ENCODE peak calls at places on chromosomes 12 and 14, in four cellular contexts. I is aorta; P is naive thymus-derived CD4-positive, alpha-beta T cell; Q is heart left ventricle. A is an unnamed sample. For H3K4me1, the result is how much of the 10 kb centered on the place peaks cover.

GRCh38 chr14:77641534-77642341 is 25.3 kb upstream of the SPTLC2 start:
- DNase-seq in I (peak), P (peak), Q (peak), A (no peak)

GRCh38 chr14:94367896-94368590 is 20.4 kb downstream of the SERPINA1 start:
- DNase-seq in I (no peak), P (no peak), Q (no peak), A (no peak)

GRCh38 chr12:462936-463705 is 3.4 kb downstream of the B4GALNT3 start:
- DNase-seq in I (no peak), P (no peak), Q (no peak), A (no peak)

GRCh38 chr14:92546347-92547053 is 32.9 kb downstream of the RIN3 start:
- DNase-seq in I (peak), P (no peak), Q (no peak), A (no peak)

GRCh38 chr12:79673334-79673733 is 17.4 kb downstream of the PAWR start:
- DNase-seq in I (no peak), P (no peak), Q (no peak), A (no peak)

GRCh38 chr12:122062832-122063690 is 15.5 kb upstream of the MLXIP start:
- DNase-seq in I (no peak), P (no peak), Q (no peak), A (no peak)

GRCh38 chr12:11658796-11659195 is 9.3 kb downstream of the ETV6 start:
- DNase-seq in I (no peak), P (no peak), Q (no peak), A (no peak)

GRCh38 chr14:43285575-43285974 is 1221.5 kb downstream of the FSCB start:
- DNase-seq in I (no peak), P (no peak), Q (no peak), A (no peak)

GRCh38 chr12:11621797-11622423 is 27.6 kb upstream of the ETV6 start:
- DNase-seq in I (no peak), P (peak), Q (no peak), A (no peak)

GRCh38 chr12:121214855-121215745 is 5.2 kb downstream of the P2RX4 start:
- DNase-seq in I (no peak), P (no peak), Q (no peak), A (no peak)

GRCh38 chr12:1117970-1118563 is 127.0 kb downstream of the ERC1 start:
- DNase-seq in I (peak), P (peak), Q (peak), A (peak)

GRCh38 chr12:75446857-75447256 is 33.7 kb upstream of the GLIPR1 start:
- DNase-seq in I (no peak), P (no peak), Q (no peak), A (no peak)

GRCh38 chr14:95442633-95443021 is 73.8 kb downstream of the SYNE3 start:
- DNase-seq in I (peak), P (peak), Q (peak), A (peak)

DNA sequence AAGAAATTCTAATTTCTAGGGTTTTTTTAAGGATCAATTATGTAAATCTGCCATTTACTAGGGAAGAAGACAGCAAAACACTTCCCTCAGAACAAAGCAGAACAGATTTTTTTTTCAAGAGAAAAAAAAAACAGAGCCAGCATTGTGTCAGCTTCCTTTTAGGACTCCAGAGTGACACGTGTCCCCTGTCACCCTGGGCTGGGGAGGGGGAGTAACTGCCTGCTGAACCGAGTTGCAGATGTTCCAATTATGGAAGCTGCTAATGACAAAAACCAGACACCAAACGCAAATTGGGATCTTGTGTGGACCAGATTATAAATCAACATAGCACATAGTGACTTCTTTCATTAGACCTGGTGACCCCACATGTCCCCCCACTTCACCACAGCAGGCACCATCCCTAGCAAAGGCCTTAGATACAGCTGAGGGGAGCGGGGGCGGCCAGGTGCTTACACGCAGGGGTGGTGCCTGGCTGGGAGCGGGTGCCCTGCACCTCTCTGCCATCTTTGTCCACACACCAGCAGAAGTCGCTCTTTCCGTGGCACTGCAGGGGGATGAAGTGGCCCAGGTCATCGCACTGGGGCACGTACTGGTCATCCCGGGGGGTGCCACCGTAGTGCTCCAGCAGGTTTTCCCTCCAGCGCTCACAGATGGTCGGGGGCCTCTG is 25.4 kb downstream of the RTRAF start:
- DNase-seq in I (no peak), P (no peak), Q (peak), A (peak)
- H3K4me1 ChIP-seq in I (under half), P (under half), Q (under half), A (half or more)

DNA sequence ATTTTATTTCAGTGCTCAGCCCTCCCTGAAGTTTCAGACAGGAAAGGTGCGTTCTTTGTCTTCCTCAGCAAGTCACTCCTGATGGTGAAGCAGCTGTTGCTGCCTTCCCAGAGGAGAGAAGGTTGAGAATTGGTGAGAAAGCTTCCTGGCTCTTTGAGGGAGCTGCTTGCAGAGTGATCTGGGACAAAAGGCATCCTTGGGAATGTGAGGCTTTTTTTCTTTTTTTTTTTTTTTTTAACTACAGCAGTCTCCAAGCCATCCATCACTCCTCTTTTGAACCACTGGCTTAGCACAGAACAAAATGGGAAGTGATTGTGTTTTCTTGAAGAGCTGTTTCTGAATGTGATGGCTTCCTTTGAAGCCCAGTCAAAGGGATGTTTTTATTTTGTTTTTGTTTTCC is 120.3 kb upstream of the LRIG3 start:
- DNase-seq in I (no peak), P (no peak), Q (no peak), A (no peak)
- H3K4me1 ChIP-seq in I (under half), P (under half), Q (under half), A (under half)

GRCh38 chr12:3150820-3151590 is 73.8 kb downstream of the TSPAN9 start:
- DNase-seq in I (peak), P (no peak), Q (no peak), A (no peak)

GRCh38 chr12:3152013-3152412 is 74.8 kb downstream of the TSPAN9 start:
- DNase-seq in I (peak), P (no peak), Q (no peak), A (no peak)

GRCh38 chr12:3148366-3149000 is 71.3 kb downstream of the TSPAN9 start:
- DNase-seq in I (peak), P (no peak), Q (peak), A (no peak)

GRCh38 chr12:3150308-3150670 is 73.1 kb downstream of the TSPAN9 start:
- DNase-seq in I (no peak), P (no peak), Q (no peak), A (no peak)

GRCh38 chr12:3149505-3150307 is 72.5 kb downstream of the TSPAN9 start:
- DNase-seq in I (peak), P (no peak), Q (no peak), A (no peak)
- H3K4me1 ChIP-seq in I (under half), P (under half), Q (under half), A (under half)

GRCh38 chr12:123133701-123134100 is 17.2 kb downstream of the PITPNM2 start:
- DNase-seq in I (peak), P (no peak), Q (no peak), A (no peak)
- H3K4me1 ChIP-seq in I (under half), P (under half), Q (under half), A (under half)

GRCh38 chr14:73724696-73725095 is 10.5 kb upstream of the PNMA1 start:
- DNase-seq in I (no peak), P (no peak), Q (no peak), A (no peak)

GRCh38 chr14:73723799-73724621 is 9.8 kb upstream of the PNMA1 start:
- DNase-seq in I (peak), P (no peak), Q (peak), A (no peak)

GRCh38 chr14:73726025-73726961 is 12.1 kb upstream of the PNMA1 start:
- DNase-seq in I (no peak), P (no peak), Q (no peak), A (no peak)

GRCh38 chr14:73727181-73727580 is 13.0 kb upstream of the PNMA1 start:
- DNase-seq in I (no peak), P (no peak), Q (no peak), A (no peak)

GRCh38 chr14:73725116-73726024 is 11.2 kb upstream of the PNMA1 start:
- DNase-seq in I (no peak), P (no peak), Q (no peak), A (no peak)
- H3K4me1 ChIP-seq in I (under half), P (under half), Q (under half), A (under half)

GRCh38 chr12:130976171-130976720 is 22.5 kb downstream of the ADGRD1 start:
- DNase-seq in I (no peak), P (no peak), Q (no peak), A (no peak)
- H3K4me1 ChIP-seq in I (under half), P (under half), Q (under half), A (under half)

GRCh38 chr14:74650927-74651686 is 39.1 kb upstream of the LTBP2 start:
- DNase-seq in I (no peak), P (no peak), Q (no peak), A (no peak)
- H3K4me1 ChIP-seq in I (under half), P (under half), Q (under half), A (under half)

GRCh38 chr14:100030441-100031153 is 34.6 kb upstream of the EVL start:
- DNase-seq in I (no peak), P (no peak), Q (no peak), A (no peak)
- H3K4me1 ChIP-seq in I (under half), P (under half), Q (under half), A (under half)

GRCh38 chr12:90945070-90945649 is 9.8 kb downstream of the CCER1 start:
- DNase-seq in I (no peak), P (no peak), Q (no peak), A (no peak)

GRCh38 chr12:90938451-90938850 is 16.5 kb downstream of the CCER1 start:
- DNase-seq in I (no peak), P (no peak), Q (no peak), A (no peak)

GRCh38 chr12:90943248-90943647 is 11.7 kb downstream of the CCER1 start:
- DNase-seq in I (no peak), P (no peak), Q (no peak), A (no peak)

GRCh38 chr12:90939382-90939781 is 15.6 kb downstream of the CCER1 start:
- DNase-seq in I (no peak), P (no peak), Q (no peak), A (no peak)

GRCh38 chr12:90940872-90941499 is 14.0 kb downstream of the CCER1 start:
- DNase-seq in I (no peak), P (no peak), Q (no peak), A (no peak)
- H3K4me1 ChIP-seq in I (under half), P (under half), Q (under half), A (under half)